ENCODE peak calls at places on chromosome 18, in four cellular contexts. K is GM12865, X is chondrocyte, V is HS-5. Q is an unnamed sample.

GRCh38 chr18:2982452-2983172 is 30.3 kb downstream of the LPIN2 start:
- DNase-seq in K (no peak), X (no peak), V (no peak), Q (no peak)

GRCh38 chr18:35153609-35154273 is 87.1 kb upstream of the ZNF397 start:
- DNase-seq in K (no peak), X (no peak), V (no peak), Q (peak)

GRCh38 chr18:75070625-75071483 is 138.1 kb downstream of the PTGR3 start:
- DNase-seq in K (peak), X (no peak), V (peak), Q (peak)

GRCh38 chr18:702957-703659 is 9.3 kb downstream of the ENOSF1 start:
- DNase-seq in K (no peak), X (no peak), V (peak), Q (no peak)

GRCh38 chr18:36335476-36336279 is 38.2 kb downstream of the FHOD3 start:
- DNase-seq in K (no peak), X (no peak), V (no peak), Q (no peak)

GRCh38 chr18:60197233-60197632 is 175.3 kb downstream of the MC4R start:
- DNase-seq in K (no peak), X (no peak), V (no peak), Q (no peak)

GRCh38 chr18:51425889-51426288 is 228.4 kb upstream of the MEX3C start:
- DNase-seq in K (peak), X (no peak), V (no peak), Q (no peak)

GRCh38 chr18:44107187-44107586 is 573.5 kb upstream of the SETBP1 start:
- DNase-seq in K (no peak), X (no peak), V (no peak), Q (no peak)

GRCh38 chr18:67243799-67244587 is 272.5 kb downstream of the DSEL start:
- DNase-seq in K (no peak), X (no peak), V (no peak), Q (no peak)

GRCh38 chr18:48792611-48793368 is 158.0 kb downstream of the SMAD7 start:
- DNase-seq in K (no peak), X (peak), V (no peak), Q (no peak)

GRCh38 chr18:36338420-36338933 is 41.0 kb downstream of the FHOD3 start:
- DNase-seq in K (no peak), X (no peak), V (no peak), Q (no peak)

GRCh38 chr18:54531402-54532065 is 59.5 kb upstream of the DYNAP start:
- DNase-seq in K (no peak), X (no peak), V (no peak), Q (no peak)

GRCh38 chr18:59570101-59570875 is 126.9 kb downstream of the CCBE1 start:
- DNase-seq in K (no peak), X (no peak), V (no peak), Q (no peak)

GRCh38 chr18:21914739-21915319 is 174.2 kb downstream of the MIB1 start:
- DNase-seq in K (peak), X (no peak), V (peak), Q (no peak)

GRCh38 chr18:79524181-79525078 is 128.7 kb downstream of the NFATC1 start:
- DNase-seq in K (peak), X (peak), V (no peak), Q (peak)

GRCh38 chr18:33802955-33803354 is 224.9 kb downstream of the ASXL3 start:
- DNase-seq in K (peak), X (no peak), V (no peak), Q (no peak)

GRCh38 chr18:58230438-58231179 is 186.6 kb downstream of the NEDD4L start:
- DNase-seq in K (peak), X (no peak), V (no peak), Q (no peak)

GRCh38 chr18:49617846-49618245 is 56.0 kb downstream of the LIPG start:
- DNase-seq in K (no peak), X (no peak), V (no peak), Q (no peak)

GRCh38 chr18:44839239-44839666 is 158.6 kb downstream of the SETBP1 start:
- DNase-seq in K (peak), X (no peak), V (no peak), Q (peak)

GRCh38 chr18:22961156-22961555 is 28.0 kb downstream of the RBBP8 start:
- DNase-seq in K (no peak), X (no peak), V (no peak), Q (no peak)

GRCh38 chr18:79556829-79557585 is 122.6 kb upstream of the CTDP1 start:
- DNase-seq in K (no peak), X (peak), V (no peak), Q (no peak)

GRCh38 chr18:65901522-65901921 is 150.7 kb downstream of the CDH7 start:
- DNase-seq in K (no peak), X (no peak), V (no peak), Q (no peak)

GRCh38 chr18:59446012-59446411 is 86.9 kb upstream of the LMAN1 start:
- DNase-seq in K (no peak), X (no peak), V (no peak), Q (no peak)

GRCh38 chr18:2978626-2979025 is 34.3 kb downstream of the LPIN2 start:
- DNase-seq in K (no peak), X (no peak), V (peak), Q (no peak)

GRCh38 chr18:6729247-6730091 is at the start of gene ARHGAP28:
- DNase-seq in K (peak), X (peak), V (no peak), Q (no peak)

GRCh38 chr18:11995445-11996189 is 14.3 kb downstream of the IMPA2 start:
- DNase-seq in K (peak), X (no peak), V (no peak), Q (peak)

GRCh38 chr18:79823120-79823519 is 25.4 kb downstream of the KCNG2 start:
- DNase-seq in K (no peak), X (no peak), V (no peak), Q (no peak)

GRCh38 chr18:47932603-47933002 is 2.1 kb upstream of the SMAD2 start:
- DNase-seq in K (no peak), X (no peak), V (no peak), Q (no peak)

GRCh38 chr18:10558243-10558966 is 32.6 kb downstream of the NAPG start:
- DNase-seq in K (peak), X (no peak), V (no peak), Q (no peak)

Q was measured in naive B cell.